ENCODE peak calls at places on chromosomes 1 and 21, in eight cellular contexts. X is H9, C is colonic mucosa, Q is astrocyte of the cerebellum, E is OCI-LY7, A is breast epithelium, R is HFF-Myc, J is IMR-90. T is an unnamed sample.

GRCh38 chr1:66751160-66751559 is 1.1 kb upstream of the DYNLT5 start:
- DNase-seq in J (no peak), C (no peak), A (no peak), R (no peak), Q (no peak), X (no peak), E (no peak), T (no peak)

GRCh38 chr1:5333326-5333725 is 658.9 kb downstream of the NPHP4 start:
- DNase-seq in E (no peak), J (no peak), R (no peak), A (no peak), X (no peak), Q (no peak), C (no peak), T (no peak)

GRCh38 chr1:116147972-116148371 is 36.8 kb downstream of the MAB21L3 start:
- DNase-seq in C (peak), E (no peak), X (no peak), J (no peak), R (no peak), A (no peak), Q (no peak), T (peak)

GRCh38 chr1:78003070-78003751 is 1.5 kb upstream of the DNAJB4 start:
- DNase-seq in Q (no peak), J (no peak), E (peak), R (no peak), C (no peak), X (no peak), A (no peak), T (no peak)

GRCh38 chr1:216665381-216665780 is 57.8 kb downstream of the ESRRG start:
- DNase-seq in Q (no peak), E (no peak), X (no peak), R (no peak), A (no peak), C (no peak), J (peak), T (peak)

GRCh38 chr1:209805875-209806760 is at the start of gene IRF6:
- DNase-seq in J (peak), X (peak), E (no peak), Q (peak), R (no peak), A (peak), C (peak), T (peak)

GRCh38 chr1:6783956-6784559 is 1.2 kb upstream of the CAMTA1 start:
- DNase-seq in E (peak), X (no peak), R (no peak), J (no peak), Q (no peak), A (no peak), C (no peak), T (no peak)

GRCh38 chr1:177351361-177352108 is 180.8 kb downstream of the BRINP2 start:
- DNase-seq in J (no peak), R (no peak), C (peak), E (no peak), A (no peak), Q (no peak), X (no peak), T (no peak)

GRCh38 chr1:105087496-105087895 is 1337.8 kb downstream of the AMY1C start:
- DNase-seq in C (no peak), J (no peak), R (no peak), E (no peak), A (no peak), X (no peak), Q (no peak), T (peak)

GRCh38 chr1:247103777-247104591 is at the start of gene ZNF669:
- DNase-seq in Q (peak), X (peak), A (peak), E (peak), C (peak), R (peak), J (peak), T (peak)

GRCh38 chr1:162216604-162217003 is 147.1 kb downstream of the NOS1AP start:
- DNase-seq in X (no peak), R (no peak), E (no peak), A (no peak), Q (no peak), J (no peak), C (no peak), T (no peak)

GRCh38 chr1:242842094-242842493 is 317.6 kb upstream of the PLD5 start:
- DNase-seq in A (no peak), X (no peak), R (no peak), J (no peak), E (no peak), C (no peak), Q (no peak), T (no peak)

GRCh38 chr21:31198575-31198974 is 145.5 kb downstream of the TIAM1 start:
- DNase-seq in Q (peak), E (peak), J (peak), R (no peak), A (no peak), X (no peak), C (no peak), T (peak)

GRCh38 chr1:172070055-172070454 is 228.8 kb downstream of the DNM3 start:
- DNase-seq in E (no peak), Q (no peak), C (no peak), A (no peak), J (no peak), X (no peak), R (no peak), T (peak)

GRCh38 chr1:182389619-182390047 is 2.0 kb downstream of the GLUL start:
- DNase-seq in J (no peak), C (peak), R (no peak), Q (no peak), E (no peak), A (peak), X (no peak), T (no peak)

GRCh38 chr21:45339430-45340405 is 52.0 kb upstream of the POFUT2 start:
- DNase-seq in X (no peak), R (no peak), Q (no peak), E (no peak), C (no peak), A (no peak), J (no peak), T (no peak)

GRCh38 chr1:55362558-55362957 is 147.4 kb upstream of the USP24 start:
- DNase-seq in Q (peak), J (peak), A (no peak), X (no peak), C (no peak), E (no peak), R (no peak), T (peak)

GRCh38 chr1:55284856-55285255 is 69.7 kb upstream of the USP24 start:
- DNase-seq in R (peak), J (peak), E (peak), A (no peak), Q (peak), X (no peak), C (peak), T (peak)

GRCh38 chr1:184176058-184176457 is 124.5 kb downstream of the TSEN15 start:
- DNase-seq in X (no peak), A (no peak), C (no peak), J (no peak), E (no peak), Q (no peak), R (no peak), T (no peak)

DNA sequence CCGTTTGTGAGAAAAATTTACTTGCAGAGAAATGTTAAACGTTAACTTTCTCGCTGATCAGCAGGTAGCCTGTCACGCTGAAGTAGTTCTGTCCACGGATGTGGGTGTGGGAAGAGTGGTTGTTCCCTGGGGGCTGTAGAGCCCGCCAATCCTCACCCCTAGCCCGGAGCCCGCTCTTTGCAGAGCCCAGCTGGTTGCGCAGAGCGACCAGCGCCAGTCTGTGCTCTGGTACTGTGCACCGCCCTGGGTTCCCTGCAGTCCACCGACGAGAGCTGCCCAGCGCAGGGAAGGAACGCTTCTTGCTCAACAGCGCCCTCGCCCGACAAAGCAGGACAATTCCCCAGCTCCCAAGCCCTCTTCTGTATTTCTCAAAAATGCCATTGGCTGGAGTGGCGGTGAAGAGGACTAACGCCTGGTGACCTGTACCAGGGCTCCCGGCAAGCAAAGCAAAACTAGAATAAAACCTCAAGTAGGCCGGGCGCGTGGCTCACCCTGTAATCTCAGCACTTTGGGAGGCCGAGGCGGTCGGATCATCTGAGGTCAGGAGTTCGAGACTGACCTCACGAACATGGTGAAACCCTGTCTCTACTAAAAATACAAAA is 3.3 kb downstream of the RIPPLY3 start:
- DNase-seq in E (peak), A (peak), R (peak), J (peak), Q (peak), X (peak), C (peak), T (peak)
- TF ChIP-seq CTCF in E (peak), A (peak), R (peak), J (peak), Q (peak), X (peak), C (peak), T (peak)

GRCh38 chr1:202187697-202188407 is 5.7 kb upstream of the LGR6 start:
- DNase-seq in E (no peak), C (no peak), X (no peak), Q (no peak), J (no peak), A (no peak), R (no peak), T (no peak)

GRCh38 chr1:202189919-202190715 is 3.5 kb upstream of the LGR6 start:
- DNase-seq in Q (no peak), C (no peak), X (peak), E (no peak), A (no peak), R (no peak), J (peak), T (no peak)

GRCh38 chr1:202186327-202186726 is 7.3 kb upstream of the LGR6 start:
- DNase-seq in A (no peak), X (no peak), C (no peak), Q (no peak), R (no peak), E (no peak), J (no peak), T (no peak)

GRCh38 chr1:202187040-202187671 is 6.4 kb upstream of the LGR6 start:
- DNase-seq in E (no peak), R (no peak), C (peak), A (no peak), J (no peak), X (no peak), Q (no peak), T (no peak)

DNA sequence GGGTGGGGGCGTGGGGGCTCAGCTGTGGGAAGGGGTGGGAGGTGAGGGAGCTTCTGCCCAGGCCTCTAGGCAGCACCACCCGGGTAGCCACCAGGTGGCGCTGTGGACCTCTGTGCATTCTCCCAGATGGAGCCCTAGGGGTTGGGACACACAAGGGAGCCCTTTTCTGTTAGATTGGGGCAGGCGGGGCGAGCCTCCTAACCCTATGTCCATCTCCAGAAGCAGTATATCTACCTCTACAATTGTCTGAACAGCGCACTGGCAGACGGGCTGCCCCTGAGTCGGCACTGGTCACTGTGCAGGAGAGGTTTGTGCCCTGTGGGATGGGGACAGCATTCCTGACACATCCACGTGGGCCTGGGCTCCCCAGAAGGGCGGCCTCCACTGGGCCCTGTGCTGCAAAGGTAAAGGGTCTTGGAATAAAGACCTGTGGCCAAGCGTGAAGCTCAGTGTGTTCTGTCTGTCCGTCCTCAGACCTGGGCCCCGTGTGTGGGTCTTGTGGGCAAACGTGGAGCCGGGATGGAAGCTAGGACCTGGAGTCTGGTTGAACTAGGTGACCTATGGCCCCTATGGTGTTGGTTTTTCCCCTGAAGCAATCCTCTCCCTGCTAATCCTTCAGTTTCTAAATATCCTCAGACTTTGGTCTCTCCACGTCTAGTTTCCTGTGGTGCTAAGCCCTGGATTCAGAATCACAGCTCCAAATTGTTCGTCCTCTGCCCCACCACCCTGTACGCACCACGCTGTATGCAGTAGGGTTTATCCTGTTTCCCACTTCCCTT is 4.4 kb upstream of the LGR6 start:
- DNase-seq in E (peak), X (peak), C (peak), A (peak), J (peak), Q (peak), R (no peak), T (peak)
- TF ChIP-seq CTCF in E (peak), X (peak), C (peak), A (no peak), J (peak), Q (peak), R (peak), T (peak)

DNA sequence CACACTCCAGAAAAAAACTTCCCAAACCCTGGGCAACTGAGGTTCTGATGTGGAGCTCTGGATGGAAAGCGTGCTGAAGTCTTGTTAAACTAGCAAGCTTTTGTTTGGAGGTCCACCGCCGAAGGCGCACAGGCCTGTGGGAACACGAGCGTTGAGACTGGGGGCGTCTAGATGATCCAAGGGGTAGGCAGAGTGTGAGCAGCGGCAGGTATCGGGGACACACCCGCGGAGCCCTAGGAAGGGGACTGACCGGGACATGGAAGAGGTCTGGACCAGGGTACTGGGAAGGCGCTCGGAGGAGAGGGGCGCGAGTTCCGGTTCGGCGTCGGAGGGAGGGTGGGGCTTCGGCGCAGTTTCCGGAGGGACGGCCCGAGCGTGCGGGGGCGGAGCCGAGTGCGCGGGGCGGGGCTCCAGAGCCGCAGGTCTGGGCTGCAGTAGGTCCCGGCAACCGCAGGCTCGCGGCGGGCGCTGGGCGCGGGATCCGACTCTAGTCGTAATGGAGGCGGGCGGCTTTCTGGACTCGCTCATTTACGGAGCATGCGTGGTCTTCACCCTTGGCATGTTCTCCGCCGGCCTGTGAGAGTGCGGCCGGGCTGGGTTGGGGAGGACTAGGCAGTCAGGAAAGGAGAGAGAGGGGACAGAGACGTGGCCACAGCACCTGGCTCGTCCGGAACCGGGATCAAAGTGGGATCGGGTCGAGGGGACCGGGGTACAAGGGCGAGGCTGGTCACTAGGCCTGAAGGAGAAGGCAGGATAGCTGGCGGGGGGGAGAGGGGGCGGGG is at the start of gene SLC50A1:
- DNase-seq in X (peak), C (peak), E (peak), A (peak), R (peak), Q (peak), J (peak), T (peak)
- TF ChIP-seq CTCF in X (no peak), C (peak), E (peak), A (peak), R (no peak), Q (no peak), J (peak), T (peak)

GRCh38 chr21:18772404-18772803 is 368.8 kb upstream of the TMPRSS15 start:
- DNase-seq in R (no peak), X (no peak), A (no peak), Q (peak), E (no peak), C (no peak), J (no peak), T (peak)
- TF ChIP-seq CTCF in R (no peak), X (no peak), A (no peak), Q (no peak), E (no peak), C (no peak), J (no peak), T (no peak)

T was measured in epithelial cell of esophagus.